ENCODE peak calls at places on chromosomes 5 and 9, in six cellular contexts. Q is activated T-helper 9 cell treated with anti-CD3 and anti-CD28 coated beads, Interleukin-2, amount 50 U/mL, for 16 hours; L is fibroblast of gingiva; M is left colon; R is T-cell; B is substantia nigra. S is an unnamed sample.

GRCh38 chr5:72871358-72872024 is 55.0 kb downstream of the TNPO1 start:
- DNase-seq in Q (no peak), B (no peak), L (no peak), R (no peak), M (no peak), S (no peak)

GRCh38 chr9:121026260-121026691 is 23.8 kb downstream of the C5 start:
- DNase-seq in M (no peak), L (peak), R (no peak), B (no peak), Q (no peak), S (no peak)

GRCh38 chr5:81506378-81506777 is 112.4 kb upstream of the ACOT12 start:
- DNase-seq in B (no peak), M (no peak), R (no peak), L (no peak), Q (no peak), S (no peak)

GRCh38 chr9:92947268-92948031 is at the start of gene FGD3:
- DNase-seq in L (no peak), R (no peak), M (no peak), Q (no peak), B (no peak), S (peak)

GRCh38 chr5:132181011-132181629 is 46.5 kb downstream of the P4HA2 start:
- DNase-seq in R (no peak), B (no peak), M (no peak), Q (no peak), L (no peak), S (no peak)

GRCh38 chr5:133801955-133802751 is 166.3 kb downstream of the C5orf15 start:
- DNase-seq in B (no peak), M (no peak), L (peak), R (no peak), Q (no peak), S (no peak)

GRCh38 chr5:41094871-41095270 is 23.7 kb upstream of the MROH2B start:
- DNase-seq in Q (no peak), L (no peak), B (no peak), M (no peak), R (no peak), S (no peak)

GRCh38 chr9:133991211-133991921 is 758 bp downstream of the VAV2 start:
- DNase-seq in L (no peak), B (no peak), M (no peak), Q (no peak), R (no peak), S (no peak)

GRCh38 chr5:61402244-61402823 is 70.3 kb downstream of the ZSWIM6 start:
- DNase-seq in L (no peak), B (no peak), R (no peak), Q (no peak), M (no peak), S (no peak)

GRCh38 chr5:88727705-88728313 is 155.2 kb downstream of the MEF2C start:
- DNase-seq in L (no peak), M (no peak), R (no peak), B (no peak), Q (no peak), S (no peak)

GRCh38 chr5:126189862-126190261 is 233.3 kb upstream of the GRAMD2B start:
- DNase-seq in Q (no peak), R (no peak), B (no peak), L (no peak), M (no peak), S (no peak)

GRCh38 chr9:97997330-97998276 is 14.5 kb downstream of the ANP32B start:
- DNase-seq in L (peak), B (no peak), R (no peak), M (no peak), Q (no peak), S (no peak)

GRCh38 chr5:17255471-17256016 is 38.1 kb downstream of the BASP1 start:
- DNase-seq in M (no peak), B (no peak), L (peak), Q (no peak), R (no peak), S (no peak)

GRCh38 chr5:1224631-1225030 is 550 bp upstream of the SLC6A18 start:
- DNase-seq in R (no peak), M (no peak), L (no peak), B (no peak), Q (no peak), S (no peak)

GRCh38 chr9:84062538-84062937 is 81.9 kb downstream of the RMI1 start:
- DNase-seq in M (no peak), B (no peak), Q (no peak), L (no peak), R (no peak), S (no peak)

GRCh38 chr5:72470817-72471216 is 36.4 kb downstream of the ZNF366 start:
- DNase-seq in R (no peak), Q (no peak), M (no peak), L (peak), B (no peak), S (no peak)

GRCh38 chr5:33675958-33676464 is 215.8 kb downstream of the ADAMTS12 start:
- DNase-seq in L (no peak), M (no peak), B (no peak), Q (no peak), R (no peak), S (no peak)

GRCh38 chr5:86118542-86118941 is 499.2 kb upstream of the COX7C start:
- DNase-seq in L (no peak), B (no peak), R (no peak), Q (no peak), M (no peak), S (no peak)

GRCh38 chr5:67805666-67806348 is 409.7 kb upstream of the PIK3R1 start:
- DNase-seq in B (no peak), M (no peak), R (no peak), L (no peak), Q (no peak), S (peak)

S was measured in NCI-H2107.